ENCODE peak calls at places on chromosome 4, in six cellular contexts. B is SJCRH30, G is substantia nigra, C is skeletal muscle cell, K is ecto neural progenitor cell, T is cardiac fibroblast. W is an unnamed sample.

GRCh38 chr4:1512738-1513660 is 106.8 kb upstream of the NKX1-1 start:
- DNase-seq in G (no peak), B (no peak), T (peak), K (peak), C (no peak), W (peak)

GRCh38 chr4:41236046-41236445 is 20.7 kb upstream of the UCHL1 start:
- DNase-seq in B (no peak), C (no peak), G (no peak), K (no peak), T (peak), W (no peak)

GRCh38 chr4:40749717-40750460 is at the start of gene NSUN7:
- DNase-seq in B (peak), T (no peak), K (peak), G (peak), C (no peak), W (no peak)

GRCh38 chr4:25503779-25504178 is 126.7 kb downstream of the ANAPC4 start:
- DNase-seq in K (no peak), T (no peak), B (no peak), C (no peak), G (no peak), W (no peak)

GRCh38 chr4:31620476-31620875 is 900.3 kb downstream of the PCDH7 start:
- DNase-seq in K (no peak), T (peak), B (no peak), C (peak), G (no peak), W (no peak)

GRCh38 chr4:4852591-4853362 is 6.7 kb upstream of the MSX1 start:
- DNase-seq in T (peak), C (peak), G (no peak), K (peak), B (no peak), W (no peak)

GRCh38 chr4:139768913-139769312 is 103.3 kb downstream of the MGST2 start:
- DNase-seq in G (no peak), T (peak), C (no peak), B (no peak), K (no peak), W (no peak)

GRCh38 chr4:184538023-184538599 is 63.8 kb upstream of the IRF2 start:
- DNase-seq in C (peak), K (peak), G (peak), B (peak), T (peak), W (peak)

GRCh38 chr4:15037923-15038541 is 35.8 kb downstream of the CPEB2 start:
- DNase-seq in B (no peak), K (no peak), C (no peak), G (no peak), T (no peak), W (no peak)

GRCh38 chr4:117327491-117327890 is 242.1 kb upstream of the TRAM1L1 start:
- DNase-seq in T (no peak), B (no peak), C (no peak), K (no peak), G (no peak), W (no peak)

GRCh38 chr4:7295201-7295916 is 103.0 kb downstream of the SORCS2 start:
- DNase-seq in K (no peak), B (no peak), G (peak), C (no peak), T (no peak), W (no peak)

GRCh38 chr4:94595013-94595412 is 143.3 kb downstream of the PDLIM5 start:
- DNase-seq in C (no peak), G (no peak), T (no peak), K (no peak), B (no peak), W (no peak)

GRCh38 chr4:1310031-1310795 is 20.5 kb downstream of the MAEA start:
- DNase-seq in B (no peak), T (peak), C (no peak), G (no peak), K (no peak), W (no peak)

GRCh38 chr4:139666735-139667266 is 1.2 kb downstream of the MGST2 start:
- DNase-seq in G (no peak), C (peak), B (peak), T (peak), K (no peak), W (no peak)

GRCh38 chr4:15891312-15891711 is 47.2 kb downstream of the FGFBP1 start:
- DNase-seq in G (no peak), T (no peak), K (no peak), B (no peak), C (no peak), W (no peak)

GRCh38 chr4:89954906-89955305 is 60.3 kb downstream of the MMRN1 start:
- DNase-seq in G (no peak), C (no peak), B (no peak), K (no peak), T (no peak), W (no peak)

GRCh38 chr4:8278421-8279287 is 9.1 kb downstream of the HTRA3 start:
- DNase-seq in K (no peak), G (no peak), T (peak), C (peak), B (no peak), W (no peak)

GRCh38 chr4:52560844-52561280 is 98.2 kb downstream of the USP46 start:
- DNase-seq in K (no peak), G (no peak), B (no peak), T (peak), C (peak), W (no peak)

GRCh38 chr4:76571274-76571673 is 136.2 kb downstream of the SHROOM3 start:
- DNase-seq in C (no peak), G (no peak), T (no peak), B (no peak), K (no peak), W (no peak)

GRCh38 chr4:69589884-69590283 is 49.6 kb downstream of the UGT2A2 start:
- DNase-seq in C (no peak), K (no peak), B (no peak), T (no peak), G (no peak), W (no peak)

GRCh38 chr4:152894673-152895072 is 41.5 kb upstream of the FHDC1 start:
- DNase-seq in G (no peak), K (no peak), B (no peak), C (peak), T (peak), W (no peak)

GRCh38 chr4:138090918-138091659 is 151.1 kb downstream of the SLC7A11 start:
- DNase-seq in T (no peak), K (no peak), G (no peak), B (no peak), C (no peak), W (no peak)